ENCODE peak calls at places on chromosome 12, in five cellular contexts. H is amygdala; K is foreskin melanocyte; P is frontal cortex; S is stimulated activated CD8-positive, alpha-beta memory T cell treated with anti-CD3 and anti-CD28 coated beads, Interleukin-4, amount 100 ng/mL, for 1 hour. M is an unnamed sample.

GRCh38 chr12:12441891-12442461 is 85.1 kb downstream of the BORCS5 start:
- DNase-seq in S (peak; percentile 25), K (no peak), P (no peak), H (no peak), M (no peak)

GRCh38 chr12:1324099-1324498 is 270.3 kb downstream of the FBXL14 start:
- DNase-seq in S (no peak), K (no peak), H (no peak), P (no peak), M (no peak)

GRCh38 chr12:75759842-75760260 is 248.4 kb upstream of the KRR1 start:
- DNase-seq in P (no peak), H (no peak), S (no peak), K (peak; percentile 85), M (no peak)

GRCh38 chr12:52300796-52301691 is 9.7 kb upstream of the KRT81 start:
- DNase-seq in K (no peak), P (no peak), S (no peak), H (no peak), M (no peak)

GRCh38 chr12:51450816-51451215 is 26.2 kb downstream of the SLC4A8 start:
- DNase-seq in P (no peak), S (no peak), H (no peak), K (no peak), M (no peak)

GRCh38 chr12:118164798-118165486 is 29.0 kb downstream of the PEBP1 start:
- DNase-seq in H (no peak), S (no peak), K (no peak), P (no peak), M (peak; percentile 72)

GRCh38 chr12:6630696-6631095 is 5.1 kb downstream of the LPAR5 start:
- DNase-seq in P (no peak), S (no peak), H (no peak), K (no peak), M (no peak)

GRCh38 chr12:46391630-46392029 is 19.1 kb upstream of the SLC38A2 start:
- DNase-seq in H (no peak), K (no peak), P (no peak), S (no peak), M (no peak)

GRCh38 chr12:81412940-81413339 is 335.1 kb downstream of the ACSS3 start:
- DNase-seq in K (no peak), S (no peak), H (no peak), P (no peak), M (no peak)

GRCh38 chr12:93022603-93023340 is 93.7 kb upstream of the EEA1 start:
- DNase-seq in K (no peak), S (no peak), P (no peak), H (no peak), M (no peak)

GRCh38 chr12:69052613-69053408 is 119.8 kb upstream of the CPM start:
- DNase-seq in S (no peak), H (no peak), K (peak; percentile 43), P (no peak), M (no peak)

GRCh38 chr12:67018105-67018504 is 251.1 kb upstream of the CAND1 start:
- DNase-seq in S (no peak), K (no peak), P (no peak), H (no peak), M (no peak)

GRCh38 chr12:39047539-39048078 is 142.2 kb upstream of the CPNE8 start:
- DNase-seq in P (no peak), K (peak; percentile 83), H (no peak), S (no peak), M (no peak)

M was measured in Karpas-422.